ENCODE peak calls at places on chromosomes 11 and 22, in eight cellular contexts. W is heart left ventricle, U is GM23248, E is sigmoid colon, Q is cardiac muscle cell, S is upper lobe of left lung, I is stomach, N is SJSA1. X is an unnamed sample. For H3K9me3 and H3K27me3, the result is how much of the 10 kb centered on the place peaks cover.

GRCh38 chr22:29661355-29661754 is 57.9 kb downstream of the NF2 start:
- DNase-seq in N (no peak), U (peak), W (no peak), S (no peak), Q (no peak), I (no peak), E (no peak), X (peak)

GRCh38 chr11:12556788-12557384 is 117.3 kb upstream of the TEAD1 start:
- DNase-seq in E (peak), I (peak), W (peak), Q (peak), S (peak), N (peak), U (peak), X (peak)

GRCh38 chr11:79059171-79059570 is 381.7 kb downstream of the TENM4 start:
- DNase-seq in N (no peak), S (no peak), I (no peak), U (no peak), W (no peak), Q (no peak), E (no peak), X (no peak)

GRCh38 chr11:65262775-65263174 is 1.0 kb downstream of the POLA2 start:
- DNase-seq in U (peak), Q (no peak), W (no peak), I (no peak), N (no peak), S (no peak), E (peak), X (no peak)

GRCh38 chr22:50702821-50703725 is 30.4 kb downstream of the SHANK3 start:
- DNase-seq in N (no peak), W (no peak), E (peak), I (no peak), S (no peak), Q (no peak), U (no peak), X (no peak)

GRCh38 chr11:3823303-3823702 is 14.9 kb downstream of the PGAP2 start:
- DNase-seq in S (no peak), N (no peak), U (peak), W (no peak), I (no peak), Q (peak), E (no peak), X (peak)

GRCh38 chr11:95502522-95502921 is 271.5 kb upstream of the SESN3 start:
- DNase-seq in U (no peak), S (no peak), W (no peak), I (no peak), N (no peak), E (no peak), Q (no peak), X (no peak)

GRCh38 chr22:34111210-34111824 is 191.0 kb upstream of the LARGE1 start:
- DNase-seq in E (peak), U (peak), N (peak), S (no peak), W (peak), Q (peak), I (peak), X (no peak)

GRCh38 chr11:65150513-65151271 is 16.4 kb upstream of the SYVN1 start:
- DNase-seq in S (peak), E (peak), Q (peak), W (peak), N (peak), I (peak), U (peak), X (peak)

DNA sequence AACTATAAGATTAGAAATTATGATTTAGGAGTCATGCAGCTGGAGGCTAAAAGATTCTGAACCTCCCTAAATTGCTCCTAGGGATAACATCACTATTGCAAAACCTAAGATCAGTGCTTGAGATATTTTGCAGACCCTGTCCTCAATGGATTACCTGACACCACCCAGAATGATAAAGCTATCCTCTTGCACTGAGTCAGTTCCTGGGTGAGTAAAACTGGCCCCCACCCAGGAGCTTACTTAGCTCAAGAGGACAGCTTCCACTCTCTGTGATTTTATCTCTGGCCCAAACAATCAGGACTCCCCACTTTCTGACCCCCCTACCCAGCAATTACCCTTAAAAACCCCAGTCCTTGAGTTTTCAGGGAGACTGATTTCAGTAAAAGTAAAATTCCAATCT is 2074.4 kb upstream of the RAG2 start:
- DNase-seq in W (no peak), U (no peak), N (no peak), I (no peak), S (no peak), Q (no peak), E (no peak), X (no peak)
- H3K9me3 ChIP-seq in W (under half), U (under half), N (under half), I (under half), S (under half), Q (under half), E (under half), X (under half)

GRCh38 chr11:101127348-101127698 is 2.3 kb downstream of the PGR start:
- DNase-seq in N (peak), I (no peak), W (peak), U (peak), S (peak), Q (no peak), E (peak), X (peak)
- H3K27me3 ChIP-seq in N (under half), I (half or more), W (under half), U (half or more), S (under half), Q (half or more), E (under half), X (half or more)

GRCh38 chr11:102269927-102270326 is 47.4 kb upstream of the BIRC3 start:
- DNase-seq in U (peak), Q (no peak), N (no peak), I (no peak), S (no peak), E (no peak), W (no peak), X (peak)
- H3K9me3 ChIP-seq in U (under half), Q (under half), N (under half), I (under half), S (under half), E (under half), W (under half), X (under half)

DNA sequence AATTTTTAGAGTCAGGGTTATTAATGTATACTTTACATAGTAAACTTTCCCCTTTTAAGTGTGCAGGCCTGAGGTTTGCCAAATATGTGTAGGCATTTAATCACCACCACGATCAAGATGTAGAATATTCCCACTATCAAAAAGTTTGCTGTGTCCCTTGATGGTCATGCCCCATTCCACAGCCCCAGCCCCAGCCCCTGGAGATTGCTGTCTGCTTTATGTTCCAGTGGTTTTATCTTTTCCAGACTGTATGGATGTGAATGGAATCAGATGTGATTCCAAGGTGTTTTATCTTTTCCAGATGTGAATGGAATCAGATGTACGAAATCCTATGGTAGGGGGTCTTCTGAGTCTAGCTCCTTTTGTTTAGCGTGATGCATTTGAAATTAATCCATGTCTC is 93.1 kb upstream of the B3GAT1 start:
- DNase-seq in W (no peak), N (no peak), U (no peak), S (no peak), I (no peak), Q (no peak), E (no peak), X (no peak)
- H3K27me3 ChIP-seq in W (under half), N (under half), U (under half), S (under half), I (under half), Q (under half), E (under half), X (under half)

DNA sequence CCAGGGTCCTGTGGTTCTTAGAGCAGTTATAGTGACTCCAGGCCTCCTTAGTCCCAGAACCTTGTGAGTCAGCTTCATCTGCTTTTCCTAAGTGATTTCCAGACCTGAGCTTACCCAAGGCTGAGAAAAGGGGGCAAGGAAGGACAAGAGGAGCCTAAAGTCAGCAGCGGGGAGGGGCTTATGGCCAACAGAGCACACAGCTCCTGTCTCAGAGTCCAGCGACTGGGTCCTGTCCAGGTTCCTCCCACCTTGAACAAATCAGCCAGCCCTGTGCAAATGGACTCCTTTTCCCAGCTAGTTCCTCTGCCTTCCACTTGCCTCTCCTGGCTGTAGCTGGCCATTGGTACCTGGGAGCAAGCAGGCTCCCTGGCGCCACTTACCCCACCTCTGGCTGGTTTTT is 10.9 kb downstream of the BACE1 start:
- DNase-seq in E (peak), S (no peak), I (no peak), W (no peak), U (no peak), N (no peak), Q (no peak), X (no peak)
- H3K9me3 ChIP-seq in E (under half), S (under half), I (under half), W (under half), U (under half), N (under half), Q (under half), X (under half)

GRCh38 chr22:48973694-48974041 is 854.0 kb downstream of the BRD1 start:
- DNase-seq in U (no peak), Q (no peak), W (no peak), I (no peak), N (no peak), E (no peak), S (no peak), X (no peak)
- H3K27me3 ChIP-seq in U (under half), Q (under half), W (under half), I (half or more), N (under half), E (under half), S (under half), X (under half)

GRCh38 chr22:48531108-48531507 is 1296.6 kb downstream of the BRD1 start:
- DNase-seq in E (no peak), N (no peak), I (no peak), Q (no peak), U (no peak), S (no peak), W (no peak), X (no peak)
- H3K9me3 ChIP-seq in E (under half), N (under half), I (under half), Q (under half), U (under half), S (under half), W (under half), X (under half)

DNA sequence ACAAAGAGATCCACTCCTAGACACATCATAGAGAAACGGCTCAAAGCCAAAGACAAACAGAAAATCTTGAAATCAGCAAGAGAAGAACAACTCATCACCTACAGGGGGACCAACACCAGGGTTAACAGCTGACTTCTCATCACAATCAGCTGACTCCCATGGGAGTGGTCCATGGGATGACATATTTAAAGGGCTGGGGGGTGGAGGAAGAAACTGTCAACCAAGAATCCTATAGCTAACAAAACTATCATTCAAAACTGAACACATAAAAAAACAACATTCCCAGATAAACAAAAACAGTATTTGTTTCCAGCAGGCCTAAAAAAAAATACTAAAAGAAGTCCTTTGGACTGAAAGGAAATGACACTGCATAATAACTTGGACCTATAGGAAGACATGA is 86.7 kb downstream of the APOL5 start:
- DNase-seq in I (no peak), E (no peak), W (no peak), N (no peak), S (no peak), U (no peak), Q (no peak), X (no peak)
- H3K27me3 ChIP-seq in I (under half), E (under half), W (under half), N (under half), S (under half), U (under half), Q (under half), X (under half)